ENCODE peak calls at places on chromosomes 3 and 15, in seven cellular contexts. H is OCI-LY7, O is stomach, D is GM23338, G is colonic mucosa, S is breast epithelium, J is A673. F is an unnamed sample. For H3K4me1, the result is how much of the 10 kb centered on the place peaks cover.

GRCh38 chr15:70863450-70864218 is 9.7 kb upstream of the LARP6 start:
- DNase-seq in O (no peak), D (no peak), H (no peak), G (no peak), S (no peak), J (peak), F (peak)

GRCh38 chr3:9314796-9315195 is 48.1 kb upstream of the THUMPD3 start:
- DNase-seq in G (no peak), O (no peak), J (no peak), S (no peak), D (no peak), H (no peak), F (no peak)

GRCh38 chr15:50865515-50866370 is 42.7 kb upstream of the AP4E1 start:
- DNase-seq in G (no peak), O (no peak), D (no peak), S (no peak), J (no peak), H (no peak), F (no peak)

GRCh38 chr3:131501949-131502348 is 822 bp downstream of the MRPL3 start:
- DNase-seq in G (no peak), D (no peak), O (no peak), S (no peak), J (no peak), H (peak), F (no peak)

GRCh38 chr3:52399131-52399530 is 45.8 kb downstream of the SEMA3G start:
- DNase-seq in G (no peak), O (no peak), S (no peak), H (no peak), D (no peak), J (no peak), F (peak)

GRCh38 chr15:60969658-60970057 is 259.4 kb downstream of the RORA start:
- DNase-seq in D (no peak), O (no peak), H (no peak), S (no peak), J (no peak), G (no peak), F (no peak)

GRCh38 chr3:124986153-124987143 is 51.9 kb upstream of the MUC13 start:
- DNase-seq in H (no peak), J (peak), G (peak), D (peak), S (no peak), O (no peak), F (peak)

GRCh38 chr15:55737373-55737772 is 5.6 kb downstream of the PRTG start:
- DNase-seq in J (no peak), G (no peak), O (no peak), S (no peak), D (peak), H (no peak), F (no peak)

GRCh38 chr3:104291878-104292277 is 1074.8 kb upstream of the ALCAM start:
- DNase-seq in J (no peak), D (no peak), G (no peak), H (peak), S (no peak), O (no peak), F (no peak)

GRCh38 chr15:64583519-64583918 is 123.1 kb downstream of the ZNF609 start:
- DNase-seq in D (no peak), O (no peak), S (no peak), G (no peak), H (no peak), J (no peak), F (no peak)

GRCh38 chr15:70539409-70539808 is 223.9 kb downstream of the UACA start:
- DNase-seq in D (no peak), G (no peak), J (no peak), S (no peak), H (no peak), O (no peak), F (peak)

GRCh38 chr3:27326211-27326948 is 42.8 kb downstream of the NEK10 start:
- DNase-seq in G (no peak), D (no peak), O (no peak), H (no peak), J (no peak), S (no peak), F (no peak)

GRCh38 chr3:196287066-196287404 is 491 bp downstream of the PCYT1A start:
- DNase-seq in J (peak), O (no peak), G (peak), S (no peak), D (peak), H (peak), F (no peak)

GRCh38 chr3:112531358-112531781 is 30.4 kb downstream of the ATG3 start:
- DNase-seq in S (no peak), G (no peak), H (peak), J (peak), O (no peak), D (peak), F (no peak)

GRCh38 chr15:49303003-49303402 is 120.0 kb upstream of the FGF7 start:
- DNase-seq in G (no peak), H (no peak), O (no peak), D (no peak), J (no peak), S (no peak), F (no peak)

GRCh38 chr15:42608110-42608531 is 32.7 kb downstream of the STARD9 start:
- DNase-seq in D (no peak), G (no peak), O (no peak), S (no peak), J (peak), H (peak), F (no peak)

GRCh38 chr3:28008235-28008634 is 233.2 kb upstream of the CMC1 start:
- DNase-seq in S (no peak), O (no peak), J (no peak), G (no peak), H (no peak), D (no peak), F (no peak)

GRCh38 chr3:172550347-172550943 is 27.2 kb upstream of the TNFSF10 start:
- DNase-seq in J (peak), D (no peak), G (peak), O (no peak), S (no peak), H (no peak), F (peak)

GRCh38 chr3:55143928-55144671 is 216.2 kb upstream of the LRTM1 start:
- DNase-seq in J (no peak), G (no peak), H (no peak), S (no peak), D (no peak), O (no peak), F (no peak)

GRCh38 chr3:73412020-73412419 is 212.7 kb downstream of the PDZRN3 start:
- DNase-seq in G (no peak), S (no peak), D (no peak), O (no peak), H (no peak), J (no peak), F (no peak)

GRCh38 chr3:159620281-159620680 is 368.4 kb upstream of the IL12A start:
- DNase-seq in O (no peak), G (no peak), H (no peak), S (no peak), D (no peak), J (no peak), F (no peak)

GRCh38 chr3:171995486-171995885 is 43.9 kb upstream of the FNDC3B start:
- DNase-seq in D (no peak), G (no peak), O (no peak), S (no peak), J (no peak), H (no peak), F (no peak)

GRCh38 chr3:186421946-186422345 is 59.9 kb upstream of the DGKG start:
- DNase-seq in H (no peak), O (no peak), D (no peak), J (no peak), G (no peak), S (no peak), F (no peak)

GRCh38 chr3:127688416-127689265 is 15.9 kb downstream of the ABTB1 start:
- DNase-seq in G (no peak), D (no peak), H (no peak), O (no peak), J (peak), S (peak), F (peak)

GRCh38 chr15:78167227-78167888 is 18.2 kb downstream of the IDH3A start:
- DNase-seq in D (no peak), J (no peak), H (peak), O (no peak), S (no peak), G (peak), F (no peak)

DNA sequence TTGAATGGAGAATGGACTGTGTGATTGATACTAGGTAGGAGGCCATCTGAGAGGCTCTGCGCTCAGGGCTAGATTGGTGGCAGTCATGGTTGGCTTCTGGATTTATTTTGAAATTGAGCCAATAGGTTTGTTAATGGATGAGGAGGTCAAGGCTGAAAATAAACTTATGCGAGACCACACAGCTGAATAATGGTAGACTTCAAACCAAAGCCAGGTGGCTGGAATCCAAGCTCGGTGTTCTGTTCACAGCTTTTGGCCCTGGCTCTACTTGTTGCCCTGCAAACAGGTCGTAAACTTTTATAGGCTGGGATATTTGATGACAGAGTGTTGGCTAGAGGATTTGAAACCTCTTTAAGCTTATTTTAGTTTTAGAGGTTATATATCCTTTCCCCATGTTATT is 160.4 kb downstream of the CHL1 start:
- DNase-seq in S (no peak), G (no peak), J (no peak), O (no peak), H (no peak), D (no peak), F (no peak)
- H3K4me1 ChIP-seq in S (under half), G (under half), J (under half), O (under half), H (under half), D (under half), F (under half)

GRCh38 chr15:96325579-96326331 is 4.7 kb upstream of the NR2F2 start:
- DNase-seq in S (no peak), O (no peak), H (no peak), J (peak), G (no peak), D (peak), F (no peak)

GRCh38 chr15:96329403-96329981 is 1.0 kb upstream of the NR2F2 start:
- DNase-seq in D (no peak), G (peak), S (no peak), O (no peak), J (peak), H (no peak), F (no peak)

GRCh38 chr15:96328101-96328958 is 2.2 kb upstream of the NR2F2 start:
- DNase-seq in S (no peak), H (no peak), D (no peak), G (no peak), J (peak), O (no peak), F (no peak)

GRCh38 chr15:96326551-96327154 is 3.8 kb upstream of the NR2F2 start:
- DNase-seq in J (peak), S (peak), H (no peak), O (peak), G (peak), D (peak), F (no peak)

GRCh38 chr15:96327155-96327741 is 3.3 kb upstream of the NR2F2 start:
- DNase-seq in H (peak), G (peak), O (no peak), J (peak), D (peak), S (no peak), F (no peak)
- H3K4me3 ChIP-seq in H (no peak), G (peak), O (peak), J (peak), D (peak), S (peak), F (peak)

GRCh38 chr3:128784843-128785242 is 58.9 kb downstream of the RAB7A start:
- DNase-seq in J (no peak), H (no peak), O (no peak), G (no peak), S (no peak), D (no peak), F (no peak)

GRCh38 chr3:128782282-128783146 is 56.5 kb downstream of the RAB7A start:
- DNase-seq in G (no peak), O (no peak), D (no peak), H (no peak), J (no peak), S (no peak), F (no peak)

GRCh38 chr3:128783774-128784173 is 57.8 kb downstream of the RAB7A start:
- DNase-seq in G (no peak), O (no peak), J (no peak), D (no peak), H (no peak), S (no peak), F (no peak)

GRCh38 chr3:128786434-128787020 is 60.5 kb downstream of the RAB7A start:
- DNase-seq in D (no peak), H (no peak), O (no peak), G (no peak), S (no peak), J (no peak), F (no peak)

GRCh38 chr3:128784228-128784627 is 58.2 kb downstream of the RAB7A start:
- DNase-seq in D (peak), J (peak), H (peak), G (no peak), O (no peak), S (no peak), F (no peak)
- TF ChIP-seq CTCF in D (peak), J (peak), H (peak), G (no peak), O (no peak), S (no peak), F (peak)

GRCh38 chr15:82262422-82263026 is at the start of the genes EFL1 and SAXO2:
- DNase-seq in O (peak), G (peak), H (peak), D (peak), J (peak), S (peak), F (peak)
- H3K4me1 ChIP-seq in O (under half), G (under half), H (under half), D (under half), J (under half), S (under half), F (under half)

F was measured in RWPE2.